ENCODE peak calls at places on chromosomes 6 and 20, in five cellular contexts. R, K, Q, Z and S are unnamed samples.

GRCh38 chr6:35499372-35499771 is 2.5 kb upstream of the TEAD3 start:
- DNase-seq in R (no peak), K (no peak), Q (no peak), Z (no peak), S (no peak)

GRCh38 chr6:130047440-130047995 is 29.1 kb downstream of the L3MBTL3 start:
- DNase-seq in R (no peak), K (no peak), Q (no peak), Z (peak), S (no peak)

GRCh38 chr20:48025061-48025515 is 239.8 kb upstream of the SULF2 start:
- DNase-seq in R (peak), K (no peak), Q (peak), Z (peak), S (no peak)

GRCh38 chr6:109508166-109508860 is 25.3 kb upstream of the ZBTB24 start:
- DNase-seq in R (peak), K (no peak), Q (no peak), Z (no peak), S (no peak)

GRCh38 chr20:34806255-34806654 is 19.2 kb downstream of the NCOA6 start:
- DNase-seq in R (no peak), K (no peak), Q (no peak), Z (peak), S (no peak)

GRCh38 chr20:50594231-50594590 is 84.0 kb downstream of the PTPN1 start:
- DNase-seq in R (no peak), K (no peak), Q (no peak), Z (peak), S (no peak)

GRCh38 chr6:90217621-90218496 is 78.8 kb downstream of the BACH2 start:
- DNase-seq in R (no peak), K (peak), Q (no peak), Z (no peak), S (no peak)

GRCh38 chr6:166645928-166646327 is 18.9 kb upstream of the RPS6KA2 start:
- DNase-seq in R (no peak), K (no peak), Q (no peak), Z (no peak), S (no peak)

GRCh38 chr20:62517901-62518610 is 42.3 kb upstream of the GATA5 start:
- DNase-seq in R (no peak), K (no peak), Q (no peak), Z (no peak), S (no peak)

GRCh38 chr6:15473741-15474161 is 189.1 kb downstream of the DTNBP1 start:
- DNase-seq in R (no peak), K (no peak), Q (peak), Z (peak), S (no peak)
- TF ChIP-seq CTCF in R (no peak), K (no peak), Q (no peak), Z (no peak), S (no peak)

GRCh38 chr20:56716806-56717205 is 87.7 kb downstream of the TFAP2C start:
- DNase-seq in R (no peak), K (no peak), Q (no peak), Z (no peak), S (no peak)
- TF ChIP-seq CTCF in R (no peak), K (no peak), Q (no peak), Z (no peak), S (no peak)

GRCh38 chr6:8914700-8915099 is 479.4 kb upstream of the SLC35B3 start:
- DNase-seq in R (no peak), K (no peak), Q (no peak), Z (no peak), S (no peak)
- TF ChIP-seq CTCF in R (no peak), K (no peak), Q (no peak), Z (no peak), S (no peak)

GRCh38 chr6:140546640-140547039 is 1172.2 kb upstream of the CITED2 start:
- DNase-seq in R (no peak), K (no peak), Q (peak), Z (no peak), S (no peak)

GRCh38 chr6:140540743-140541142 is 1166.3 kb upstream of the CITED2 start:
- DNase-seq in R (no peak), K (no peak), Q (no peak), Z (no peak), S (no peak)

GRCh38 chr6:140541288-140541687 is 1166.8 kb upstream of the CITED2 start:
- DNase-seq in R (no peak), K (no peak), Q (peak), Z (no peak), S (no peak)

GRCh38 chr6:140542858-140543257 is 1168.4 kb upstream of the CITED2 start:
- DNase-seq in R (no peak), K (no peak), Q (no peak), Z (no peak), S (no peak)

GRCh38 chr6:140544431-140544830 is 1170.0 kb upstream of the CITED2 start:
- DNase-seq in R (no peak), K (no peak), Q (no peak), Z (no peak), S (no peak)
- TF ChIP-seq CTCF in R (no peak), K (no peak), Q (no peak), Z (no peak), S (no peak)

GRCh38 chr6:63635563-63636515 is at the start of gene PHF3:
- DNase-seq in R (peak), K (peak), Q (peak), Z (peak), S (peak)
- TF ChIP-seq CTCF in R (peak), K (no peak), Q (peak), Z (peak), S (no peak)

DNA sequence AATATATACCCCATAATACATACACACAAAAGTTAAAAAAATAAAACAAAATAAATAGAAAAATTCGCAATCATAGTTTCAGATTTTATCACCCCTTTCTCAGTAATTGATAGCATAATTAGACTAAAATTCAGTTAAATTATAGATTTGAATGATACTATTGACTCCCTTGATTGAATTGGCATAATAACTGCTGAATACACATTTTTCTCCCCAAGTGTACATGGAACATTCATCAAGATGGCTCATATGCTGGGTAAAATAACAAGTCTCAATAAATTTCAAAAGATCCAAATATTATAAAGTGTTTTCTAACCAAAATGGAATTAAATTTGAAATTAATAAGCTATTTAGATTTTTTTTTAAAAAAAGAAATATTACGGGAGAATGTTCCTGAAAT is 616.1 kb downstream of the MAFB start:
- DNase-seq in R (no peak), K (no peak), Q (no peak), Z (no peak), S (no peak)
- TF ChIP-seq CTCF in R (no peak), K (no peak), Q (no peak), Z (no peak), S (no peak)

DNA sequence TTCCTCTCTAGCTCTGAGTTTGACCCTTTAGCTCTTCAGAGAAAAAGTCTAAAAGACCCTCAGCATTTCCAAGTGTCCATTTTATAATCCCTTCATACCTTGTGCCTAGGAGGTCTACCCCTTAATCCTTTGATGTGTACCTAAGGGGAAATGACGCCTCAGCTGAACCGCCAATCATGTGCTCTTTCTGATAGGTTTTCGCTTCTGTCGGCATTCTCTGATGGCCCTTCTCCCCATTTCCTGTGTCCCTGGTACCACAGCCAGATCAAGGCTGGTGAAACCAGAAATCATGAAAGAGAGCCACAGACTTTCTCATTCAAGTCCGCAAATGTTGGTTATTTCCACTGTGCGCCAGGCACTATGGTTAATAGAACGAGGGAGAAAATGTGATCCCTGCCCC is 333.9 kb downstream of the FARS2 start:
- DNase-seq in R (no peak), K (no peak), Q (no peak), Z (no peak), S (no peak)
- TF ChIP-seq CTCF in R (no peak), K (no peak), Q (no peak), Z (no peak), S (no peak)

GRCh38 chr6:44315506-44315905 is 2.4 kb upstream of the AARS2 start:
- DNase-seq in R (no peak), K (no peak), Q (no peak), Z (no peak), S (no peak)
- TF ChIP-seq CTCF in R (no peak), K (no peak), Q (no peak), Z (no peak), S (no peak)

DNA sequence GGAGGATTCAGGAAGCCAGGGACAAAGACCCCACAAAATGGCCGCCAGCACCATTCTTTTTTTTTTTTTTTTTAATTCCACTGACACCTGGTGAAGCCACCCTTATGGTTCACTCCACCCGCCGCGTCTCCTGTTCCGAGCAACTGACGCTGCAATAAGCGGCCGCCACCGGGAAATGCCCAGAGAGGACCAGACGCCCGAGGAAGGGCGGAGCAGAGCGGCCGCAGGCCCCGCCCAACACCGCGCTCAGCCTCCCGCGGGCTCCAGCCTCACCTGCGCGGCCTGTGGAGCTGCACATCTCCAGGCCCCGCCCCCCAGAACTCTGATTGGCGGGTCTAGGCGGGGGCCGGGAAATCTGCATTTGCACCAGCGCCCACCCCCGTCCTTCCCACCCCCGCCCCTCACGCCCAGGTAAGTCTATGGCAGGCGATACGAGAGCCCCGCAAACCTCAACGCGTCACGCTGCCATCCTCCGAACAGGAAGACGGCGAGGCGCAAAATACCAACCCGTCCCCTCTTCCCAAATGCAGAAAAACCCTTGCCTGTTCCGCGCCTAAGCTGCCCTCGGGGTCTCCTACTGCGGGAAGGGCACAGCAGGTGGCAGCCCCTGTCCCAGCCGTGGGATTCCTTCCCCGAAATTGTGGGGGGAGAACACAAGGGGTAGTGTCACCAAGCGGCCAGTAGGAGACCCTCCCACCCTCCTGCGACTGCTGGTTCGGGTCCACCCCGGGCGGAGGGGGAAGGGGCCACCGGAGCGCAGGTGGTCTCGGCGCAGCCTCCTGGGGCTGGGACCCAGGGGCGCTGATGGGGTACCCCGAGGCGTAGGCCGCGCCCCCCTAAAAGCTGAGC is 948 bp downstream of the ATP9A start:
- DNase-seq in R (peak), K (peak), Q (peak), Z (peak), S (peak)
- TF ChIP-seq CTCF in R (peak), K (peak), Q (peak), Z (peak), S (peak)